ENCODE peak calls at places on chromosomes 11 and 22, in nine cellular contexts. A, U, R, K, B, O, N, X and G are unnamed samples.

GRCh38 chr11:9565822-9566560 is 7.5 kb upstream of the WEE1 start:
- DNase-seq in A (peak), X (peak), U (peak), R (peak), O (peak), N (peak), B (peak), K (no peak), G (no peak)

GRCh38 chr11:130601141-130601540 is 152.7 kb downstream of the ADAMTS15 start:
- DNase-seq in X (no peak), B (no peak), O (peak), N (no peak), K (peak), R (peak), A (no peak), U (no peak), G (no peak)

GRCh38 chr11:59611570-59612565 is 3.7 kb downstream of the OSBP start:
- DNase-seq in N (no peak), B (no peak), U (no peak), R (peak), X (no peak), O (peak), K (no peak), A (no peak), G (peak)

GRCh38 chr11:75268626-75269366 is 28.2 kb downstream of the TPBGL start:
- DNase-seq in N (no peak), B (no peak), A (peak), R (no peak), X (no peak), U (no peak), K (no peak), O (no peak), G (no peak)

GRCh38 chr22:22085702-22086500 is 103.3 kb upstream of the TOP3B start:
- DNase-seq in U (no peak), R (peak), A (peak), O (peak), X (peak), K (no peak), N (no peak), B (no peak), G (no peak)

GRCh38 chr11:12636871-12637410 is 37.3 kb upstream of the TEAD1 start:
- DNase-seq in X (no peak), U (no peak), O (no peak), N (no peak), R (no peak), A (no peak), B (no peak), K (no peak), G (no peak)

GRCh38 chr22:17257578-17257977 is 38.3 kb upstream of the ADA2 start:
- DNase-seq in X (no peak), U (no peak), K (no peak), A (no peak), O (no peak), R (no peak), B (no peak), N (no peak), G (no peak)

GRCh38 chr11:109012996-109013395 is 348.1 kb downstream of the DDX10 start:
- DNase-seq in B (no peak), O (no peak), U (no peak), R (no peak), A (no peak), N (no peak), X (no peak), K (no peak), G (no peak)

GRCh38 chr11:34825670-34826383 is 90.4 kb downstream of the APIP start:
- DNase-seq in R (peak), O (no peak), U (no peak), A (no peak), K (peak), N (no peak), B (no peak), X (no peak), G (no peak)

GRCh38 chr11:123357990-123358827 is 71.9 kb upstream of the GRAMD1B start:
- DNase-seq in N (no peak), B (no peak), R (no peak), X (peak), U (peak), O (no peak), A (no peak), K (peak), G (no peak)

GRCh38 chr11:44110231-44110679 is 14.8 kb downstream of the EXT2 start:
- DNase-seq in U (peak), K (peak), X (peak), A (no peak), B (no peak), R (peak), O (peak), N (peak), G (peak)

GRCh38 chr11:61598383-61598782 is 17.5 kb upstream of the SYT7 start:
- DNase-seq in A (no peak), X (no peak), U (no peak), K (no peak), B (no peak), O (no peak), R (no peak), N (no peak), G (no peak)

GRCh38 chr11:94909371-94909820 is 64.0 kb downstream of the CWC15 start:
- DNase-seq in K (no peak), O (peak), N (no peak), B (no peak), R (no peak), X (peak), U (no peak), A (no peak), G (no peak)

GRCh38 chr11:20132667-20133039 is 27.6 kb downstream of the DBX1 start:
- DNase-seq in O (no peak), K (no peak), X (no peak), R (no peak), A (no peak), B (no peak), N (no peak), U (no peak), G (no peak)

GRCh38 chr11:36594316-36594989 is at the start of gene IFTAP:
- DNase-seq in U (no peak), X (peak), N (no peak), O (peak), B (peak), R (peak), K (peak), A (no peak), G (peak)

GRCh38 chr11:73322111-73322985 is 14.3 kb downstream of the ARHGEF17 start:
- DNase-seq in B (no peak), U (no peak), O (no peak), X (peak), R (no peak), A (no peak), N (no peak), K (no peak), G (no peak)

GRCh38 chr11:79949574-79949973 is 508.7 kb upstream of the TENM4 start:
- DNase-seq in A (no peak), U (no peak), O (no peak), K (no peak), N (no peak), R (no peak), B (no peak), X (no peak), G (no peak)